ENCODE peak calls at places on chromosomes 3 and 15, in five cellular contexts. E, F, C, T and Z are unnamed samples.

GRCh38 chr15:99487337-99487730 is 78.5 kb upstream of the MEF2A start:
- DNase-seq in E (no peak), F (peak), C (no peak), T (no peak), Z (no peak)

GRCh38 chr15:79028411-79028964 is 62.1 kb downstream of the RASGRF1 start:
- DNase-seq in E (peak), F (no peak), C (no peak), T (no peak), Z (no peak)

GRCh38 chr15:34810455-34811146 is 15.3 kb upstream of the ACTC1 start:
- DNase-seq in E (peak), F (no peak), C (no peak), T (no peak), Z (no peak)

GRCh38 chr3:69385723-69386483 is at the start of gene FRMD4B:
- DNase-seq in E (peak), F (peak), C (peak), T (peak), Z (peak)

GRCh38 chr15:52805351-52806283 is 15.5 kb upstream of the ONECUT1 start:
- DNase-seq in E (no peak), F (peak), C (no peak), T (no peak), Z (peak)

GRCh38 chr15:57375827-57376694 is at the start of gene CGNL1:
- DNase-seq in E (no peak), F (no peak), C (peak), T (peak), Z (no peak)

GRCh38 chr3:193772389-193772788 is 179.4 kb downstream of the OPA1 start:
- DNase-seq in E (no peak), F (no peak), C (no peak), T (no peak), Z (no peak)

GRCh38 chr3:100665230-100665629 is 44.1 kb upstream of the TFG start:
- DNase-seq in E (no peak), F (no peak), C (no peak), T (no peak), Z (no peak)

GRCh38 chr3:7682822-7683229 is 818.8 kb upstream of the LMCD1 start:
- DNase-seq in E (no peak), F (peak), C (no peak), T (no peak), Z (no peak)

GRCh38 chr15:56948766-56949105 is 30.3 kb downstream of the TCF12 start:
- DNase-seq in E (no peak), F (no peak), C (no peak), T (no peak), Z (no peak)

GRCh38 chr3:14460342-14461005 is 58.1 kb downstream of the SLC6A6 start:
- DNase-seq in E (peak), F (no peak), C (no peak), T (peak), Z (no peak)

GRCh38 chr15:66785637-66786036 is 83.6 kb downstream of the SMAD6 start:
- DNase-seq in E (no peak), F (no peak), C (peak), T (no peak), Z (no peak)

GRCh38 chr15:57675481-57676181 is 30.9 kb upstream of the POLR2M start:
- DNase-seq in E (no peak), F (no peak), C (no peak), T (no peak), Z (no peak)

DNA sequence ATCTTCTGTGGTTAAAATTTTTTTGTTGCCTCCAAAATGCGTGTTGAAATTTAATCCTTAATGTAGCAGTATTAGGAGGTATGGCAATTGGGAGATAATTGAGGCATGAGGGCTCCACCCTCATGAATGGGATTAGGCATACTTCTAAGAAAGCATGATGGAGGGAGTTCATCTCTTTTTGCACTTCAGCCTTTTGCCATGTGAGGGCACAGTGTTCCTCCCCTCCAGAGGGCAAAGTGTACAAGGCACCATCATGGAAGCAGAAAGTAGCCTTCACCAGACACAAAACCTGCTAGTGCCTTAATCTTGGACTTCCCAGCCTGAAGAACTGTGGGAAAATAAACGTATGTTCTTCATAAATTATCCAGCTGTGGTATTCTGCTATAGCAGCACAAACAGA is 429.5 kb downstream of the ZIC1 start:
- DNase-seq in E (peak), F (no peak), C (no peak), T (no peak), Z (no peak)
- TF ChIP-seq CTCF in E (no peak), F (no peak), C (peak), T (no peak), Z (no peak)

GRCh38 chr3:25091938-25092337 is 336.1 kb upstream of the RARB start:
- DNase-seq in E (no peak), F (no peak), C (no peak), T (no peak), Z (no peak)

GRCh38 chr3:25084016-25084415 is 344.0 kb upstream of the RARB start:
- DNase-seq in E (no peak), F (no peak), C (no peak), T (no peak), Z (no peak)

GRCh38 chr3:25088284-25088683 is 339.8 kb upstream of the RARB start:
- DNase-seq in E (no peak), F (no peak), C (no peak), T (no peak), Z (no peak)

GRCh38 chr3:25090869-25091453 is 337.1 kb upstream of the RARB start:
- DNase-seq in E (no peak), F (no peak), C (no peak), T (no peak), Z (no peak)

DNA sequence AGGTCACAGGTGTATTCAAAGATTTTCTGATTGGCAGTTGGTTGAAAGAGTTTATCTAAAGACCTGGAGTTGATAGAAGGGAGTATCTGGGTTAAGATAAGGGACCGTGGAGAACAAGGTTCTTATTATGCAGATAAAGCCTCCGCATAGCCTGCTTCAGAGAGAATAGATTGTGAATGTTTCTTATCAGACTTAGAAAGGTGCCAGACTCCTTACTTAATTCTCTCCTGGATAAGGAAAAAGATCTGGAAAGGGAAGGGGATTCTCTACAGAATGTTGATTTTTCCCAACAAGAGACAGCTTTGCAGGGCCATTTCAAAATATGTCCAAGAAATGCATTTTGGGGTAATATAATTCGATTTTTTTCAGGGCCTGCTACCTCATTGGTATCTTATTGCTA is 341.3 kb upstream of the RARB start:
- DNase-seq in E (no peak), F (no peak), C (no peak), T (no peak), Z (no peak)
- TF ChIP-seq POLR2A in E (no peak), F (no peak), C (no peak), T (no peak), Z (no peak)

DNA sequence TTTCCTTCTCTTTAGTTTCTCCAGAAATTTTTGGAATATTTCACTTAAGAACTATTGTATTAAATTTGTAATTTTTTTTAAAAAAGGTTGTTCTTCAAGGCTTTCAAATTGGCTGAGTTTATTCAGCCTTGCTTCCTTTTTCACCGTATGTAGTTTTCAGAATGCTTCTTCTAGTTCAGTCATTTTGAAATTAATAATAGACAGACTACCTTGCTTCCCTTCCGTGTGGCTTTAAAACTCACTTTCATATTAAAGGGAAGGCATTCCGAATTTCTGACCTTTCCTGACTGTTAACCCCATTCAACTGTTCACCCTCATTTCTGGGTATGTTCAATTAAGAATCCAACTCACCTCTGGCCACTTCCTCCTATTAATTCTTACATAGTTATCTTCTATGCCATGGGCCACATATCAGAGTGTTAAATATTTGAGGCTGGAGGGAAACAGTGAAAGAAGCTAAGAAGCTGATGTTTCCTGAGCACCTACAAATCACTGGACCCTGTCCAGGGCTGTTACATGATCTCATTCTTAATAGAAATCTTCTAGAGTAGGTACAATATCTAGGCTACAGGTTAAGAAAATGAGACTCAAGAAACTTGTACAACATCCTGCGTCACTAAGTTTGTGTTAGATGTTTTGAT is 237.5 kb downstream of the P3H2 start:
- DNase-seq in E (no peak), F (no peak), C (no peak), T (no peak), Z (no peak)
- TF ChIP-seq CTCF in E (no peak), F (no peak), C (no peak), T (no peak), Z (no peak)

DNA sequence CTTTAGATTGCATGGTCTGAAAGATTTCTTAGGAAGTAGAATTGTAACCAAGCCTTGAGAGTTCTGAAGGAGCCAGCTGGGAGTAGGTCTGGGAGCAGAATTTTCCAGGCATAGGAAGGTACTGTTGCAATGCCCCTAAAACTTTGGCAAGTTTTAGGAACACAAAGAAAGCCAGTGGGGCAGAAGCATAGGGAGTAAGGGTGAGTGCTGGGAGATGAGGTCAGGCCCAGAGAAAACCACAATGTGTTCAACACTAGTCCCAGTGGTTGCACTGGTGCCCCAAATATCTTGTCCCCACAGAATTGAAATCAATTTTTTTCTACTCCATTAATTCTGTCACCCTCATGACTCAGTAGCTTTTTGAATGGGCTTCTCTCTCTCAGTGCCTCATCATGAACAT is 120.7 kb upstream of the GALNT15 start:
- DNase-seq in E (no peak), F (no peak), C (no peak), T (no peak), Z (no peak)
- TF ChIP-seq POLR2A in E (no peak), F (no peak), C (no peak), T (no peak), Z (no peak)

GRCh38 chr3:190013943-190014924 is 106.5 kb downstream of the P3H2 start:
- DNase-seq in E (no peak), F (no peak), C (no peak), T (no peak), Z (no peak)

GRCh38 chr3:190010486-190010885 is 110.2 kb downstream of the P3H2 start:
- DNase-seq in E (no peak), F (no peak), C (no peak), T (no peak), Z (no peak)

GRCh38 chr3:190014940-190015339 is 105.8 kb downstream of the P3H2 start:
- DNase-seq in E (no peak), F (no peak), C (no peak), T (no peak), Z (no peak)

GRCh38 chr3:190012784-190013183 is 107.9 kb downstream of the P3H2 start:
- DNase-seq in E (peak), F (no peak), C (no peak), T (no peak), Z (no peak)

DNA sequence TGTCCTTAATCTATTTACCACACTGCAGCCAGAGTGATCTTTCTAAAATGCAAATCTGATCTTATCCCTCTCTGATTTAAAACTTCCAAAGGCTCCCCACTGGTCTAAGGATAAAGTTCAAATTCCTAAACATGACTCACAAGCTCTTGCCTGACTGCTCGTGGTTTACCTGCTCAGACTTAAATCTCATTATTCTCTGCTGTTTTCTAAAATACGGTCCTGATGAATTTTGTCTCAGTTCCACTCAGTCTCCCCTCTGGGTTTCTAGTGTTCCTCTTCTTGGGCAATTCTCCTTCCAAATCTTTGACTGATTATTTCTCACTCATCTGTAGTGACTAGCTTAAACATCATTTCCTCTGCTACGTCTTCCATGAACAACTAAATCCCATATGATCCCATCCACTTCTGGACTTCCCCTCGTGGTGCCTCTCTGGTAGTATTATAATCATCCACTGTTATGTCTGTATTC is 108.3 kb downstream of the P3H2 start:
- DNase-seq in E (peak), F (no peak), C (no peak), T (no peak), Z (no peak)
- TF ChIP-seq CTCF in E (no peak), F (no peak), C (no peak), T (no peak), Z (no peak)

GRCh38 chr3:127915937-127916480 is 977 bp downstream of the KBTBD12 start:
- DNase-seq in E (no peak), F (no peak), C (no peak), T (no peak), Z (no peak)
- TF ChIP-seq POLR2A in E (no peak), F (no peak), C (no peak), T (no peak), Z (no peak)

DNA sequence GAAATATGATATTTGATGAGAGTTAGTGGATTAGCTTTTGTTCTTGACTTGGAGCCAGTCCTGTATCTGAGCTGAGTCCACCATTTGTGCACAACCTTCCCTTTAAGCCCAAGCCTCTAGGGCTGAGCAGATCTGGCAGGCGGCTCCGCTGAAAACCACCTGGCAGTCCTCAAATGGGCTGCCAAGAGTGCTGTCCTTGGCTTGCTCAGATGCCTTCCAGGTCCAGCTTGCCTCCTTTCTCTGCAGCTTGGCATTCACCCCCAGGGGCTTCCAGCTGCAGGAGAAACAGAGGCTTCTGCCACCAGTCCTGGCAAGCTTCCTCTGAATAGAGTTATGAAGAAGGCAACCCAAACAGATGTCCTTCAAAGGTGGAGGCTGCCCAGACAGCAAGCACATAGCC is 96.8 kb downstream of the LRTM1 start:
- DNase-seq in E (no peak), F (no peak), C (no peak), T (no peak), Z (no peak)
- TF ChIP-seq CTCF in E (no peak), F (no peak), C (no peak), T (no peak), Z (no peak)